ENCODE peak calls at places on chromosome 18, in four cellular contexts. One of them, this sample, is unnamed.

GRCh38 chr18:26757263-26758019 is 108.1 kb downstream of the AQP4 start:
- DNase-seq in adipocyte: no peak
- DNase-seq in posterior cingulate gyrus: no peak
- DNase-seq in astrocyte: no peak
- DNase-seq in this sample: no peak

GRCh38 chr18:8232791-8233190 is 376.4 kb upstream of the RAB12 start:
- DNase-seq in posterior cingulate gyrus: no peak
- DNase-seq in adipocyte: no peak
- DNase-seq in astrocyte: no peak
- DNase-seq in this sample: no peak

GRCh38 chr18:45060102-45060501 is 379.4 kb downstream of the SETBP1 start:
- DNase-seq in posterior cingulate gyrus: no peak
- DNase-seq in astrocyte: no peak
- DNase-seq in adipocyte: peak
- DNase-seq in this sample: no peak

GRCh38 chr18:66558773-66559172 is 45.1 kb downstream of the CDH19 start:
- DNase-seq in adipocyte: no peak
- DNase-seq in posterior cingulate gyrus: no peak
- DNase-seq in astrocyte: peak
- DNase-seq in this sample: no peak

GRCh38 chr18:9366126-9366714 is 31.6 kb downstream of the TWSG1 start:
- DNase-seq in astrocyte: peak
- DNase-seq in adipocyte: peak
- DNase-seq in posterior cingulate gyrus: no peak
- DNase-seq in this sample: peak

GRCh38 chr18:26405190-26405781 is 143.1 kb downstream of the KCTD1 start:
- DNase-seq in posterior cingulate gyrus: peak
- DNase-seq in astrocyte: peak
- DNase-seq in adipocyte: peak
- DNase-seq in this sample: peak

GRCh38 chr18:34028341-34028740 is 196.4 kb downstream of the NOL4 start:
- DNase-seq in adipocyte: no peak
- DNase-seq in astrocyte: peak
- DNase-seq in posterior cingulate gyrus: no peak
- DNase-seq in this sample: no peak

GRCh38 chr18:45255142-45255890 is 360.0 kb upstream of the SLC14A2 start:
- DNase-seq in posterior cingulate gyrus: no peak
- DNase-seq in astrocyte: peak
- DNase-seq in adipocyte: peak
- DNase-seq in this sample: peak

GRCh38 chr18:61554117-61554776 is 221.0 kb downstream of the CDH20 start:
- DNase-seq in astrocyte: no peak
- DNase-seq in posterior cingulate gyrus: no peak
- DNase-seq in adipocyte: no peak
- DNase-seq in this sample: no peak

GRCh38 chr18:54822872-54823845 is 5.1 kb upstream of the RAB27B start:
- DNase-seq in posterior cingulate gyrus: no peak
- DNase-seq in astrocyte: peak
- DNase-seq in adipocyte: peak
- DNase-seq in this sample: peak

GRCh38 chr18:10453261-10453884 is 1.1 kb upstream of the APCDD1 start:
- DNase-seq in astrocyte: no peak
- DNase-seq in adipocyte: peak
- DNase-seq in posterior cingulate gyrus: no peak
- DNase-seq in this sample: no peak

GRCh38 chr18:58515175-58515574 is 113.7 kb downstream of the ALPK2 start:
- DNase-seq in posterior cingulate gyrus: no peak
- DNase-seq in adipocyte: no peak
- DNase-seq in astrocyte: no peak
- DNase-seq in this sample: no peak

GRCh38 chr18:21181763-21182162 is 60.3 kb upstream of the GREB1L start:
- DNase-seq in astrocyte: no peak
- DNase-seq in adipocyte: no peak
- DNase-seq in posterior cingulate gyrus: no peak
- DNase-seq in this sample: no peak

GRCh38 chr18:58845913-58846312 is 18.8 kb upstream of the ZNF532 start:
- DNase-seq in adipocyte: no peak
- DNase-seq in posterior cingulate gyrus: no peak
- DNase-seq in astrocyte: no peak
- DNase-seq in this sample: no peak

GRCh38 chr18:50128506-50129271 is 66.3 kb downstream of the MYO5B start:
- DNase-seq in astrocyte: no peak
- DNase-seq in posterior cingulate gyrus: no peak
- DNase-seq in adipocyte: no peak
- DNase-seq in this sample: no peak

GRCh38 chr18:73479472-73479871 is 611.7 kb upstream of the NETO1 start:
- DNase-seq in adipocyte: peak
- DNase-seq in posterior cingulate gyrus: no peak
- DNase-seq in astrocyte: peak
- DNase-seq in this sample: peak

GRCh38 chr18:32048507-32049091 is 30.0 kb downstream of the RNF125 start:
- DNase-seq in adipocyte: peak
- DNase-seq in astrocyte: no peak
- DNase-seq in posterior cingulate gyrus: no peak
- DNase-seq in this sample: peak

GRCh38 chr18:54228364-54228763 is 3.9 kb upstream of the MBD2 start:
- DNase-seq in posterior cingulate gyrus: no peak
- DNase-seq in astrocyte: no peak
- DNase-seq in adipocyte: no peak
- DNase-seq in this sample: no peak

GRCh38 chr18:55546873-55547704 is 40.9 kb downstream of the TCF4 start:
- DNase-seq in adipocyte: peak
- DNase-seq in astrocyte: peak
- DNase-seq in posterior cingulate gyrus: peak
- DNase-seq in this sample: peak

GRCh38 chr18:74242451-74243096 is 49.2 kb downstream of the CYB5A start:
- DNase-seq in astrocyte: no peak
- DNase-seq in posterior cingulate gyrus: no peak
- DNase-seq in adipocyte: no peak
- DNase-seq in this sample: no peak

GRCh38 chr18:50786851-50787250 is 33.0 kb downstream of the MRO start:
- DNase-seq in posterior cingulate gyrus: no peak
- DNase-seq in adipocyte: no peak
- DNase-seq in astrocyte: peak
- DNase-seq in this sample: peak

GRCh38 chr18:27731211-27731610 is 445.7 kb downstream of the CDH2 start:
- DNase-seq in adipocyte: no peak
- DNase-seq in astrocyte: no peak
- DNase-seq in posterior cingulate gyrus: no peak
- DNase-seq in this sample: no peak

GRCh38 chr18:65349635-65350034 is 401.2 kb upstream of the CDH7 start:
- DNase-seq in adipocyte: no peak
- DNase-seq in posterior cingulate gyrus: no peak
- DNase-seq in astrocyte: no peak
- DNase-seq in this sample: no peak

GRCh38 chr18:34978953-34979608 is 62.1 kb upstream of the MAPRE2 start:
- DNase-seq in posterior cingulate gyrus: peak
- DNase-seq in astrocyte: peak
- DNase-seq in adipocyte: peak
- DNase-seq in this sample: peak

GRCh38 chr18:48845174-48845573 is 105.6 kb downstream of the SMAD7 start:
- DNase-seq in posterior cingulate gyrus: peak
- DNase-seq in astrocyte: no peak
- DNase-seq in adipocyte: no peak
- DNase-seq in this sample: no peak

GRCh38 chr18:3983351-3983969 is 471.6 kb downstream of the DLGAP1 start:
- DNase-seq in astrocyte: peak
- DNase-seq in adipocyte: peak
- DNase-seq in posterior cingulate gyrus: no peak
- DNase-seq in this sample: peak

GRCh38 chr18:5057348-5058012 is 139.6 kb downstream of the AKAIN1 start:
- DNase-seq in astrocyte: peak
- DNase-seq in adipocyte: peak
- DNase-seq in posterior cingulate gyrus: peak
- DNase-seq in this sample: peak

GRCh38 chr18:75209129-75209951 is at the start of gene PTGR3:
- DNase-seq in posterior cingulate gyrus: peak
- DNase-seq in adipocyte: peak
- DNase-seq in astrocyte: peak
- DNase-seq in this sample: peak

GRCh38 chr18:13216732-13217465 is 1.7 kb upstream of the LDLRAD4 start:
- DNase-seq in adipocyte: peak
- DNase-seq in posterior cingulate gyrus: peak
- DNase-seq in astrocyte: no peak
- DNase-seq in this sample: no peak

GRCh38 chr18:54261894-54262293 is 7.4 kb upstream of the POLI start:
- DNase-seq in posterior cingulate gyrus: no peak
- DNase-seq in astrocyte: no peak
- DNase-seq in adipocyte: no peak
- DNase-seq in this sample: no peak

GRCh38 chr18:62717850-62718229 is 2.5 kb downstream of the PHLPP1 start:
- DNase-seq in adipocyte: peak
- DNase-seq in astrocyte: peak
- DNase-seq in posterior cingulate gyrus: no peak
- DNase-seq in this sample: peak

GRCh38 chr18:44887227-44887631 is 206.5 kb downstream of the SETBP1 start:
- DNase-seq in posterior cingulate gyrus: no peak
- DNase-seq in adipocyte: no peak
- DNase-seq in astrocyte: peak
- DNase-seq in this sample: peak

GRCh38 chr18:78776151-78776550 is 203.5 kb upstream of the SALL3 start:
- DNase-seq in posterior cingulate gyrus: no peak
- DNase-seq in astrocyte: no peak
- DNase-seq in adipocyte: no peak
- DNase-seq in this sample: no peak

GRCh38 chr18:7743256-7743655 is 176.1 kb downstream of the PTPRM start:
- DNase-seq in adipocyte: peak
- DNase-seq in posterior cingulate gyrus: no peak
- DNase-seq in astrocyte: no peak
- DNase-seq in this sample: no peak

This sample was measured in EH.